ENCODE peak calls at places on chromosomes 2 and 18, in eight cellular contexts. G is heart left ventricle, L is H1, T is RWPE2, X is tibial nerve, N is GM23248, Y is Panc1, K is GM06990. Z is an unnamed sample. For H3K36me3, the result is how much of the 10 kb centered on the place peaks cover.

GRCh38 chr2:12727085-12727484 is 10.3 kb downstream of the TRIB2 start:
- DNase-seq in X (no peak), N (no peak), G (no peak), T (no peak), L (no peak), K (no peak), Y (no peak), Z (no peak)

GRCh38 chr2:71545572-71546274 is 92.4 kb downstream of the DYSF start:
- DNase-seq in K (no peak), T (peak), Y (peak), N (peak), L (peak), G (no peak), X (peak), Z (peak)

GRCh38 chr18:13580351-13580750 is 146.0 kb downstream of the FAM210A start:
- DNase-seq in L (no peak), K (no peak), G (no peak), T (no peak), Y (no peak), N (no peak), X (no peak), Z (no peak)

GRCh38 chr2:227655454-227655853 is 11.2 kb upstream of the SCYGR5 start:
- DNase-seq in N (peak), G (no peak), K (no peak), T (no peak), Y (peak), X (peak), L (no peak), Z (no peak)

GRCh38 chr2:27591745-27592144 is 8.9 kb downstream of the ZNF512 start:
- DNase-seq in L (no peak), Y (no peak), K (no peak), T (no peak), N (no peak), G (no peak), X (no peak), Z (no peak)

GRCh38 chr2:47512581-47513083 is 109.7 kb downstream of the MSH2 start:
- DNase-seq in X (no peak), L (no peak), T (no peak), N (no peak), K (no peak), G (no peak), Y (no peak), Z (no peak)

GRCh38 chr2:38835015-38835601 is 40.6 kb downstream of the DHX57 start:
- DNase-seq in Y (no peak), N (peak), K (no peak), T (no peak), X (peak), G (no peak), L (no peak), Z (peak)

GRCh38 chr2:30361751-30362394 is 85.2 kb upstream of the LCLAT1 start:
- DNase-seq in Y (no peak), X (no peak), L (no peak), N (no peak), G (no peak), T (no peak), K (no peak), Z (no peak)

GRCh38 chr2:206800501-206801416 is 35.4 kb downstream of the FASTKD2 start:
- DNase-seq in G (no peak), N (peak), Y (peak), L (no peak), K (peak), T (no peak), X (peak), Z (no peak)

GRCh38 chr2:158182681-158183350 is 81.1 kb downstream of the UPP2 start:
- DNase-seq in K (no peak), X (no peak), G (no peak), N (no peak), T (no peak), Y (no peak), L (no peak), Z (no peak)

GRCh38 chr18:50133526-50133925 is 61.4 kb downstream of the MYO5B start:
- DNase-seq in T (no peak), X (no peak), L (no peak), N (no peak), Y (no peak), G (no peak), K (no peak), Z (no peak)

GRCh38 chr2:49901202-49901865 is 747.0 kb upstream of the FSHR start:
- DNase-seq in X (no peak), G (no peak), N (no peak), K (no peak), T (no peak), Y (no peak), L (no peak), Z (peak)

GRCh38 chr2:575030-575727 is 102.0 kb downstream of the TMEM18 start:
- DNase-seq in Y (no peak), T (no peak), G (no peak), X (no peak), L (no peak), N (no peak), K (no peak), Z (no peak)

GRCh38 chr2:224976629-224977525 is 65.4 kb downstream of the DOCK10 start:
- DNase-seq in N (no peak), G (no peak), Y (no peak), K (no peak), T (no peak), L (no peak), X (no peak), Z (no peak)

GRCh38 chr18:2914185-2914584 is 67.4 kb downstream of the EMILIN2 start:
- DNase-seq in N (no peak), Y (no peak), K (no peak), L (no peak), T (no peak), X (no peak), G (peak), Z (no peak)

GRCh38 chr2:217831306-217831705 is 171.5 kb downstream of the TNS1 start:
- DNase-seq in N (no peak), T (no peak), G (peak), Y (no peak), X (no peak), K (no peak), L (no peak), Z (no peak)
- H3K36me3 ChIP-seq in N (under half), T (under half), G (under half), Y (under half), X (under half), K (under half), L (under half), Z (half or more)

DNA sequence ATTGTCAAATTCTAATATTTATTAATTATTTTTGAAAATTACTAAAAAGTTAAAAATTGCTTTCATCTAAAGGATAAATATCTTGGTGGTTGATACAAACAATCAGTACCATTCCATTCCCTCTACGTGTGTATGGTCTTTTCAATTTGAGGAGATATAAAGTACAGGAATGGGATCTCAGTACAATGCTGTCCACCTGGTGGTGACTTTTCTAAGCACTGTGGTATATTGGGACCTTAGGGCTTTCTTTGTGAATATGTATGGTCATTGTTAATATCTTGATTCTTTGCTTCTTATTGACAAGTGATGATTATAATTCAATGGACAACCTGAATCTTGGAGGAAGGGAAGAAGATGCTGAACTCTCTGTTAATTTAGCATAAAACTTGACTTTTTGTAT is 83.1 kb downstream of the NBEAL1 start:
- DNase-seq in X (no peak), T (no peak), L (no peak), G (no peak), Y (no peak), N (peak), K (no peak), Z (no peak)
- H3K4me3 ChIP-seq in X (no peak), T (no peak), L (no peak), G (no peak), Y (no peak), N (no peak), K (no peak), Z (no peak)

DNA sequence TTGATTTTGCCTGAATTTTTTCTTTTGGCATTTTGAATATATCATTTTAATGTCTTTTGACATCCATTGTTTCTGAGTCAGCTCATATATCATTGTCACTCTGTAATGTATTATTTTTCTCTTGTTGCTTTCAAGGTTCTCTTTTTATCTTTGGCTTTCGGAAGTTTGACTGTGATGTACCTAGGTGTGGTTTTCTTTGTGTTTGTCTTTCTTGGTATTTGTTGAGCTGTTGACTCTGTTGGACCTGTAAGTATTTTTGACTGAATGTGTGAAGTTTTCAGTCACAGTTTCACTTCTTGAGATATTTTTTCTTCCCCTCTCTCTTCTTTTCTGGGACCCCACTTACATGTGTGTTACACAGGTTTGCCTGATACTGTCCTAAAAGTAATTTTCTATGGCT is 24.9 kb upstream of the DRC1 start:
- DNase-seq in G (no peak), Y (no peak), L (no peak), X (no peak), T (no peak), N (no peak), K (no peak), Z (no peak)
- H3K36me3 ChIP-seq in G (under half), Y (under half), L (under half), X (under half), T (half or more), N (under half), K (under half), Z (half or more)

GRCh38 chr2:74096061-74096460 is 51.7 kb downstream of the BOLA3 start:
- DNase-seq in L (no peak), K (no peak), X (no peak), G (no peak), T (no peak), Y (no peak), N (no peak), Z (no peak)
- H3K4me3 ChIP-seq in L (no peak), K (no peak), X (no peak), G (no peak), T (no peak), Y (no peak), N (no peak), Z (no peak)

GRCh38 chr2:216195565-216195978 is 86.4 kb downstream of the XRCC5 start:
- DNase-seq in L (no peak), T (no peak), K (no peak), X (no peak), Y (no peak), G (no peak), N (peak), Z (no peak)
- H3K36me3 ChIP-seq in L (half or more), T (half or more), K (under half), X (under half), Y (half or more), G (under half), N (half or more), Z (half or more)

DNA sequence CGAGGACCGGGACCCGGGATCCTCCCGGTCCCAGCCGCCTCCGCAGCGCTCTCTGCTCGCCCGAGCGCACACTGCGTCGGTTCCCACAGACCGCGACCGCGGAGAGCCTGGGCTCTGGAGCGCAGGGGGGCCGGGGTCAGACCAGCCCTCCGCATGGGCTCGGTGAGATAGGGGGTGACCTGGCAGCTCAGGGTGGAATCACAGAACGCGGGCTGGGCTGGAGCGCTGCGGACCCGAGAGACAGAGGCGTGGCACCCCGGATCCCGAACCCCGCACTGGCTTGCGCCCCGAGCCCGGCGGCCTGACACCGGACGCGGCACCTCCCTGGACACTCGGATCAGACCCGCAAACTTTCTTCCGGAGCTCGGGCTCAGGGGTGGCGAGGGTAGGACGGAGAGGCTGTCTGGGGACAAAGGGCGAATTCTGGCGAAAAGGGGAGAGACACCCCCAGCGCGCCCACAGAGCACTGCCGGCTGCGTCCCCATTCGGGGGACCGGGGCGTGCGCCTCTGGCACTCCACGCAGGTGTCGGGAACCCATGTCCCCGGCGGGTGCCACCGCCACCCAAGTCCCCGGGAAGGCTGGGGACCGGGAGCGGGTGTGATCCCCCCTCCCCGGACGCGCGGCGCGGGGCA is 582 bp downstream of the DIPK1C start:
- DNase-seq in K (no peak), G (no peak), X (no peak), N (peak), T (no peak), L (no peak), Y (no peak), Z (no peak)
- H3K4me3 ChIP-seq in K (no peak), G (peak), X (peak), N (no peak), T (no peak), L (peak), Y (peak), Z (peak)

GRCh38 chr2:102116675-102117471 is 25.7 kb upstream of the IL1R1 start:
- DNase-seq in G (no peak), X (no peak), K (no peak), L (no peak), Y (no peak), N (no peak), T (no peak), Z (no peak)
- H3K36me3 ChIP-seq in G (under half), X (under half), K (under half), L (under half), Y (under half), N (under half), T (under half), Z (under half)

Z was measured in SK-N-MC.